ENCODE peak calls at places on chromosomes 1 and 21, in eight cellular contexts. S, W, U, R, Z, T, K and I are unnamed samples.

GRCh38 chr1:64733576-64734288 is 11.1 kb upstream of the RAVER2 start:
- DNase-seq in S (peak), W (peak), U (no peak), R (no peak), Z (peak), T (no peak), K (no peak), I (no peak)

GRCh38 chr1:203888807-203889251 is 27.4 kb downstream of the SNRPE start:
- DNase-seq in S (peak), W (peak), U (no peak), R (no peak), Z (no peak), T (no peak), K (no peak), I (no peak)

GRCh38 chr21:32802954-32803353 is 31.4 kb upstream of the PAXBP1 start:
- DNase-seq in S (no peak), W (no peak), U (no peak), R (no peak), Z (no peak), T (no peak), K (no peak), I (no peak)

GRCh38 chr1:33601751-33602150 is 129.3 kb downstream of the ZSCAN20 start:
- DNase-seq in S (no peak), W (no peak), U (no peak), R (no peak), Z (no peak), T (no peak), K (no peak), I (no peak)

GRCh38 chr1:80217377-80217986 is 1211.0 kb upstream of the ADGRL4 start:
- DNase-seq in S (no peak), W (peak), U (peak), R (no peak), Z (peak), T (peak), K (peak), I (no peak)

GRCh38 chr21:36689324-36689723 is 9.6 kb upstream of the SIM2 start:
- DNase-seq in S (no peak), W (no peak), U (no peak), R (no peak), Z (no peak), T (no peak), K (no peak), I (no peak)

GRCh38 chr1:246624091-246624490 is 57.8 kb downstream of the CNST start:
- DNase-seq in S (no peak), W (no peak), U (no peak), R (no peak), Z (no peak), T (no peak), K (no peak), I (no peak)

GRCh38 chr1:182041615-182042014 is 19.9 kb downstream of the ZNF648 start:
- DNase-seq in S (no peak), W (no peak), U (no peak), R (no peak), Z (no peak), T (peak), K (no peak), I (no peak)

GRCh38 chr1:206716519-206717236 is 32.0 kb downstream of the MAPKAPK2 start:
- DNase-seq in S (no peak), W (no peak), U (no peak), R (no peak), Z (no peak), T (no peak), K (no peak), I (no peak)